ENCODE peak calls at places on chromosome 12, in seven cellular contexts. Z is small intestine; V is stimulated activated CD4-positive, alpha-beta T cell treated with anti-CD3 and anti-CD28 coated beads, Interleukin-2, amount 100 ng/mL, for 48 hours; O is cardiac fibroblast; W is SHP77; C is SW 1271; U is activated CD4-positive, alpha-beta T cell treated with anti-CD3 and anti-CD28 coated beads, Interleukin-2, amount 50 U/mL, for 48 hours. T is an unnamed sample.

GRCh38 chr12:104695453-104696148 is 238.9 kb downstream of the CHST11 start:
- DNase-seq in O (peak; percentile 92), V (peak; percentile 69), C (no peak), W (no peak), Z (no peak), U (peak; percentile 81), T (no peak)

GRCh38 chr12:15227004-15227679 is 5.9 kb upstream of the RERG start:
- DNase-seq in V (peak; percentile 2), Z (peak; percentile 39), O (peak; percentile 75), C (no peak), U (peak; percentile 4), W (peak; percentile 1), T (no peak)

GRCh38 chr12:69534389-69534822 is 50.9 kb upstream of the CCT2 start:
- DNase-seq in Z (peak; percentile 13), O (peak; percentile 100), U (peak; percentile 21), V (no peak), C (peak; percentile 65), W (peak; percentile 16), T (peak; percentile 100)

GRCh38 chr12:57240069-57240921 is 10.7 kb downstream of the STAC3 start:
- DNase-seq in C (no peak), V (peak; percentile 61), U (peak; percentile 74), W (peak; percentile 40), O (peak; percentile 49), Z (peak; percentile 57), T (no peak)

GRCh38 chr12:107322063-107322462 is 228.7 kb upstream of the CRY1 start:
- DNase-seq in O (no peak), Z (no peak), U (peak; percentile 57), V (peak; percentile 30), W (no peak), C (no peak), T (no peak)

GRCh38 chr12:56121204-56121870 is 3.3 kb downstream of the ZC3H10 start:
- DNase-seq in U (no peak), W (no peak), Z (no peak), V (no peak), O (no peak), C (no peak), T (no peak)

GRCh38 chr12:6146951-6147350 is 22.5 kb upstream of the VWF start:
- DNase-seq in O (no peak), V (no peak), U (no peak), W (no peak), C (no peak), Z (peak; percentile 63), T (no peak)

GRCh38 chr12:55820679-55821078 is 2.8 kb downstream of the ORMDL2 start:
- DNase-seq in O (peak; percentile 42), C (no peak), U (no peak), V (no peak), W (no peak), Z (no peak), T (no peak)

GRCh38 chr12:72288911-72289310 is 16.7 kb downstream of the TRHDE start:
- DNase-seq in O (no peak), C (no peak), W (no peak), V (no peak), U (no peak), Z (no peak), T (no peak)

GRCh38 chr12:109497675-109498074 is 20.2 kb downstream of the UBE3B start:
- DNase-seq in C (no peak), V (no peak), U (no peak), O (no peak), W (no peak), Z (no peak), T (no peak)

GRCh38 chr12:114361992-114362391 is 44.0 kb downstream of the TBX5 start:
- DNase-seq in C (no peak), V (no peak), O (no peak), Z (no peak), W (no peak), U (no peak), T (no peak)

GRCh38 chr12:128111951-128112350 is 155.0 kb upstream of the TMEM132C start:
- DNase-seq in W (no peak), O (no peak), U (no peak), Z (no peak), V (no peak), C (no peak), T (no peak)

GRCh38 chr12:87556985-87557384 is 472.2 kb downstream of the C12orf50 start:
- DNase-seq in W (no peak), O (no peak), C (no peak), U (no peak), V (no peak), Z (no peak), T (no peak)

GRCh38 chr12:77189463-77189862 is 124.1 kb upstream of the E2F7 start:
- DNase-seq in U (no peak), O (peak; percentile 37), Z (no peak), V (no peak), C (no peak), W (no peak), T (peak; percentile 59)

GRCh38 chr12:92341333-92341691 is 195.7 kb upstream of the BTG1 start:
- DNase-seq in C (no peak), U (no peak), O (peak; percentile 13), V (no peak), W (no peak), Z (peak; percentile 33), T (no peak)

GRCh38 chr12:68368332-68368731 is 36.2 kb upstream of the MDM1 start:
- DNase-seq in W (no peak), O (peak; percentile 40), U (no peak), V (no peak), Z (no peak), C (no peak), T (no peak)

GRCh38 chr12:237026-237815 is 23.3 kb upstream of the SLC6A12 start:
- DNase-seq in Z (peak; percentile 95), V (no peak), O (no peak), C (no peak), U (no peak), W (no peak), T (no peak)

T was measured in retinal pigment epithelial cell.